ENCODE peak calls at places on chromosomes 3 and 15, in eight cellular contexts. One of them, this sample, is unnamed.
A peak's percentile ranks its signal among the peaks of the same experiment; 100 is the strongest.

GRCh38 chr3:119861681-119862080 is 79.8 kb downstream of the NR1I2 start:
- DNase-seq in HCT116: no peak
- DNase-seq in A549: no peak
- DNase-seq in H1: no peak
- DNase-seq in GM12878: no peak
- DNase-seq in HepG2: no peak
- DNase-seq in K562: no peak
- DNase-seq in SK-N-SH: no peak
- DNase-seq in this sample: peak; percentile 10

GRCh38 chr3:12963869-12964712 is 109.1 kb downstream of the IQSEC1 start:
- DNase-seq in HCT116: no peak
- DNase-seq in A549: no peak
- DNase-seq in H1: no peak
- DNase-seq in GM12878: no peak
- DNase-seq in HepG2: peak; percentile 59
- DNase-seq in K562: no peak
- DNase-seq in SK-N-SH: no peak
- DNase-seq in this sample: peak; percentile 43

GRCh38 chr15:69305204-69305931 is 6.7 kb downstream of the PAQR5 start:
- DNase-seq in HCT116: peak; percentile 74
- DNase-seq in A549: peak; percentile 99
- DNase-seq in H1: no peak
- DNase-seq in GM12878: no peak
- DNase-seq in HepG2: peak; percentile 52
- DNase-seq in K562: peak; percentile 66
- DNase-seq in SK-N-SH: no peak
- DNase-seq in this sample: peak; percentile 96

GRCh38 chr3:131901686-131902085 is 133.1 kb downstream of the CPNE4 start:
- DNase-seq in HCT116: no peak
- DNase-seq in A549: no peak
- DNase-seq in H1: no peak
- DNase-seq in GM12878: no peak
- DNase-seq in HepG2: no peak
- DNase-seq in K562: no peak
- DNase-seq in SK-N-SH: no peak
- DNase-seq in this sample: no peak

GRCh38 chr15:92068121-92068520 is 214.6 kb downstream of the SLCO3A1 start:
- DNase-seq in HCT116: no peak
- DNase-seq in A549: no peak
- DNase-seq in H1: no peak
- DNase-seq in GM12878: peak; percentile 55
- DNase-seq in HepG2: no peak
- DNase-seq in K562: no peak
- DNase-seq in SK-N-SH: no peak
- DNase-seq in this sample: peak; percentile 12

GRCh38 chr15:76674883-76675282 is 230.3 kb downstream of the SCAPER start:
- DNase-seq in HCT116: no peak
- DNase-seq in A549: no peak
- DNase-seq in H1: no peak
- DNase-seq in GM12878: no peak
- DNase-seq in HepG2: no peak
- DNase-seq in K562: no peak
- DNase-seq in SK-N-SH: no peak
- DNase-seq in this sample: peak; percentile 84

GRCh38 chr3:10459954-10460754 is 45.2 kb downstream of the ATP2B2 start:
- DNase-seq in HCT116: peak; percentile 62
- DNase-seq in A549: peak; percentile 69
- DNase-seq in H1: peak; percentile 92
- DNase-seq in GM12878: no peak
- DNase-seq in HepG2: peak; percentile 73
- DNase-seq in K562: peak; percentile 90
- DNase-seq in SK-N-SH: no peak
- DNase-seq in this sample: peak; percentile 84

GRCh38 chr3:13274874-13275332 is 145.2 kb downstream of the NUP210 start:
- DNase-seq in HCT116: no peak
- DNase-seq in A549: no peak
- DNase-seq in H1: no peak
- DNase-seq in GM12878: no peak
- DNase-seq in HepG2: no peak
- DNase-seq in K562: no peak
- DNase-seq in SK-N-SH: no peak
- DNase-seq in this sample: no peak

GRCh38 chr3:67294341-67294740 is 296.2 kb downstream of the KBTBD8 start:
- DNase-seq in HCT116: no peak
- DNase-seq in A549: peak; percentile 1
- DNase-seq in H1: no peak
- DNase-seq in GM12878: no peak
- DNase-seq in HepG2: peak; percentile 65
- DNase-seq in K562: no peak
- DNase-seq in SK-N-SH: no peak
- DNase-seq in this sample: no peak

GRCh38 chr3:159532577-159532976 is 456.1 kb upstream of the IL12A start:
- DNase-seq in HCT116: no peak
- DNase-seq in A549: no peak
- DNase-seq in H1: no peak
- DNase-seq in GM12878: no peak
- DNase-seq in HepG2: no peak
- DNase-seq in K562: no peak
- DNase-seq in SK-N-SH: no peak
- DNase-seq in this sample: peak; percentile 4

GRCh38 chr15:60555814-60556213 is 76.9 kb upstream of the ICE2 start:
- DNase-seq in HCT116: no peak
- DNase-seq in A549: no peak
- DNase-seq in H1: no peak
- DNase-seq in GM12878: no peak
- DNase-seq in HepG2: no peak
- DNase-seq in K562: no peak
- DNase-seq in SK-N-SH: no peak
- DNase-seq in this sample: no peak

GRCh38 chr3:129593595-129594339 is 12.7 kb downstream of the PLXND1 start:
- DNase-seq in HCT116: no peak
- DNase-seq in A549: no peak
- DNase-seq in H1: peak; percentile 55
- DNase-seq in GM12878: no peak
- DNase-seq in HepG2: peak; percentile 95
- DNase-seq in K562: no peak
- DNase-seq in SK-N-SH: no peak
- DNase-seq in this sample: no peak

GRCh38 chr3:130488769-130489450 is 28.1 kb upstream of the COL6A6 start:
- DNase-seq in HCT116: no peak
- DNase-seq in A549: no peak
- DNase-seq in H1: no peak
- DNase-seq in GM12878: no peak
- DNase-seq in HepG2: no peak
- DNase-seq in K562: no peak
- DNase-seq in SK-N-SH: no peak
- DNase-seq in this sample: no peak

GRCh38 chr3:27643355-27643754 is 78.8 kb downstream of the EOMES start:
- DNase-seq in HCT116: no peak
- DNase-seq in A549: no peak
- DNase-seq in H1: no peak
- DNase-seq in GM12878: no peak
- DNase-seq in HepG2: no peak
- DNase-seq in K562: no peak
- DNase-seq in SK-N-SH: no peak
- DNase-seq in this sample: peak; percentile 25

GRCh38 chr15:93046721-93047120 is 42.3 kb downstream of the RGMA start:
- DNase-seq in HCT116: no peak
- DNase-seq in A549: no peak
- DNase-seq in H1: no peak
- DNase-seq in GM12878: no peak
- DNase-seq in HepG2: no peak
- DNase-seq in K562: no peak
- DNase-seq in SK-N-SH: no peak
- DNase-seq in this sample: no peak

GRCh38 chr3:31648286-31648968 is 115.7 kb downstream of the STT3B start:
- DNase-seq in HCT116: no peak
- DNase-seq in A549: no peak
- DNase-seq in H1: no peak
- DNase-seq in GM12878: no peak
- DNase-seq in HepG2: no peak
- DNase-seq in K562: no peak
- DNase-seq in SK-N-SH: no peak
- DNase-seq in this sample: no peak

GRCh38 chr15:63146684-63147083 is 10.6 kb downstream of the RPS27L start:
- DNase-seq in HCT116: no peak
- DNase-seq in A549: peak; percentile 41
- DNase-seq in H1: no peak
- DNase-seq in GM12878: no peak
- DNase-seq in HepG2: no peak
- DNase-seq in K562: no peak
- DNase-seq in SK-N-SH: no peak
- DNase-seq in this sample: peak; percentile 27

GRCh38 chr3:38826001-38826400 is 10.0 kb upstream of the SCN10A start:
- DNase-seq in HCT116: no peak
- DNase-seq in A549: no peak
- DNase-seq in H1: no peak
- DNase-seq in GM12878: no peak
- DNase-seq in HepG2: no peak
- DNase-seq in K562: no peak
- DNase-seq in SK-N-SH: no peak
- DNase-seq in this sample: no peak

GRCh38 chr15:100572362-100572983 is 29.5 kb downstream of the LINS1 start:
- DNase-seq in HCT116: no peak
- DNase-seq in A549: no peak
- DNase-seq in H1: no peak
- DNase-seq in GM12878: no peak
- DNase-seq in HepG2: no peak
- DNase-seq in K562: no peak
- DNase-seq in SK-N-SH: no peak
- DNase-seq in this sample: peak; percentile 23

GRCh38 chr3:52280046-52280445 is 1.6 kb upstream of the WDR82 start:
- DNase-seq in HCT116: no peak
- DNase-seq in A549: no peak
- DNase-seq in H1: no peak
- DNase-seq in GM12878: no peak
- DNase-seq in HepG2: no peak
- DNase-seq in K562: no peak
- DNase-seq in SK-N-SH: peak; percentile 68
- DNase-seq in this sample: no peak

GRCh38 chr15:32998979-32999677 is 195.4 kb downstream of the FMN1 start:
- DNase-seq in HCT116: no peak
- DNase-seq in A549: no peak
- DNase-seq in H1: no peak
- DNase-seq in GM12878: no peak
- DNase-seq in HepG2: no peak
- DNase-seq in K562: no peak
- DNase-seq in SK-N-SH: no peak
- DNase-seq in this sample: no peak
- TF ChIP-seq RAD21 in HCT116: no peak
- TF ChIP-seq RAD21 in A549: no peak
- TF ChIP-seq RAD21 in H1: no peak
- TF ChIP-seq RAD21 in GM12878: no peak
- TF ChIP-seq RAD21 in HepG2: no peak
- TF ChIP-seq RAD21 in K562: no peak
- TF ChIP-seq RAD21 in SK-N-SH: no peak
- TF ChIP-seq RAD21 in this sample: no peak

DNA sequence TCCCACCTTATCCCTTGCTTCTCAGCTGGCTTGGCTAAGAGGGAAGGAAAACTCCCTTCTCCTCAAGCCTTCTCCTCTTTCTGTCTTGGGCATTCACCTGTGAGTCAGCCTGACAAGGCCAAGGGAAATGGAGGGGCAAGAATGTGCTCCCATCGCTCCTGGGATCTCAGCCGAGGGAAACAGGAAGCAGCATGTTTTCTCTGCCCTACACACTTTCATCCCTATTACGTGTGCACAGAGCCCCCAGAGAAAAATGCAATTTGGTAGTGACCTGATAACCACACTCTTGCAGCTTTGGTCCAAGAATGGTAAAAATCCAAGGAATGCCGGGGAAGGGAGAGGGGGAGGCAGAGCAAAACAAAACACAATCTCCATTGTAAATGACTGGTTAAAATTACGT is 32.9 kb upstream of the MTMR10 start:
- DNase-seq in HCT116: peak; percentile 16
- DNase-seq in A549: peak; percentile 75
- DNase-seq in H1: no peak
- DNase-seq in GM12878: no peak
- DNase-seq in HepG2: peak; percentile 79
- DNase-seq in K562: no peak
- DNase-seq in SK-N-SH: no peak
- DNase-seq in this sample: peak; percentile 99
- TF ChIP-seq RAD21 in HCT116: no peak
- TF ChIP-seq RAD21 in A549: no peak
- TF ChIP-seq RAD21 in H1: no peak
- TF ChIP-seq RAD21 in GM12878: no peak
- TF ChIP-seq RAD21 in HepG2: no peak
- TF ChIP-seq RAD21 in K562: no peak
- TF ChIP-seq RAD21 in SK-N-SH: no peak
- TF ChIP-seq RAD21 in this sample: no peak

GRCh38 chr3:192957441-192957951 is 39.8 kb upstream of the MB21D2 start:
- DNase-seq in HCT116: no peak
- DNase-seq in A549: peak; percentile 33
- DNase-seq in H1: no peak
- DNase-seq in GM12878: no peak
- DNase-seq in HepG2: no peak
- DNase-seq in K562: no peak
- DNase-seq in SK-N-SH: no peak
- DNase-seq in this sample: peak; percentile 94
- TF ChIP-seq RAD21 in HCT116: no peak
- TF ChIP-seq RAD21 in A549: no peak
- TF ChIP-seq RAD21 in H1: no peak
- TF ChIP-seq RAD21 in GM12878: no peak
- TF ChIP-seq RAD21 in HepG2: no peak
- TF ChIP-seq RAD21 in K562: no peak
- TF ChIP-seq RAD21 in SK-N-SH: no peak
- TF ChIP-seq RAD21 in this sample: no peak

DNA sequence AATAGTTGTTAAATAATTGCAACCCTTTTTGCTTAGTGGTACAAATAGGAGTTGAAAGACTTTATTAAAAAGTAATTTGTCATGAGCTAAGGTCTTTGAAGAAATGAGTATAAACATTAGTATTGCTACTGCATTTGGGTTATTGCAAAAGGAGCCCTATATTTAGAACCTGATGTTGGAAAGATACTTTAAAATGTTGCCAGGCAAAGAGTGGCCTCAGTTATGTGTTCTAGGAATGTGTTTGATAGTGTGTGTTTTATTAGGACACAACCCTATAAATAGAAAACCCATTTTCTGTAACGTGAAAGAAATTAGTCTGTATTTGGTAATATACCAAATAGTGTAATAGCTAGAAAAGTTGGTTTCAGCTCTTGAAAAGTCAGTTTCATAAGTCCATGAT is 10.7 kb downstream of the VPS8 start:
- DNase-seq in HCT116: no peak
- DNase-seq in A549: no peak
- DNase-seq in H1: no peak
- DNase-seq in GM12878: no peak
- DNase-seq in HepG2: no peak
- DNase-seq in K562: no peak
- DNase-seq in SK-N-SH: no peak
- DNase-seq in this sample: peak; percentile 11
- TF ChIP-seq RAD21 in HCT116: no peak
- TF ChIP-seq RAD21 in A549: no peak
- TF ChIP-seq RAD21 in H1: no peak
- TF ChIP-seq RAD21 in GM12878: no peak
- TF ChIP-seq RAD21 in HepG2: no peak
- TF ChIP-seq RAD21 in K562: no peak
- TF ChIP-seq RAD21 in SK-N-SH: no peak
- TF ChIP-seq RAD21 in this sample: no peak